ENCODE peak calls at places on chromosome 9, in ten cellular contexts. I is OCI-LY7; O is HCT116; U is sigmoid colon; J is CD8-positive, alpha-beta T cell; P is mammary epithelial cell; D is body of pancreas; K is esophagus muscularis mucosa; G is heart left ventricle; L is AG04450. A is an unnamed sample.

GRCh38 chr9:76557674-76558073 is 98.7 kb downstream of the GCNT1 start:
- DNase-seq in I (no peak), O (no peak), U (no peak), J (no peak), P (peak), D (no peak), K (no peak), G (no peak), L (no peak), A (no peak)

GRCh38 chr9:107131108-107131799 is 151.8 kb upstream of the RAD23B start:
- DNase-seq in I (no peak), O (no peak), U (no peak), J (no peak), P (peak), D (no peak), K (no peak), G (no peak), L (no peak), A (no peak)

GRCh38 chr9:27518006-27518405 is 6.1 kb upstream of the IFNK start:
- DNase-seq in I (no peak), O (no peak), U (no peak), J (no peak), P (no peak), D (no peak), K (no peak), G (no peak), L (no peak), A (no peak)

GRCh38 chr9:136900988-136901515 is 14.7 kb downstream of the TRAF2 start:
- DNase-seq in I (no peak), O (no peak), U (no peak), J (no peak), P (peak), D (peak), K (no peak), G (no peak), L (no peak), A (no peak)

GRCh38 chr9:104247899-104248460 is 153.9 kb downstream of the SMC2 start:
- DNase-seq in I (no peak), O (no peak), U (no peak), J (no peak), P (no peak), D (no peak), K (no peak), G (no peak), L (no peak), A (no peak)

GRCh38 chr9:33880562-33881089 is 63.7 kb downstream of the UBE2R2 start:
- DNase-seq in I (no peak), O (no peak), U (no peak), J (no peak), P (no peak), D (no peak), K (no peak), G (no peak), L (no peak), A (no peak)

GRCh38 chr9:91374939-91375338 is 13.2 kb upstream of the AUH start:
- DNase-seq in I (no peak), O (no peak), U (no peak), J (no peak), P (peak), D (no peak), K (no peak), G (no peak), L (peak), A (peak)

GRCh38 chr9:109118802-109119438 is 827 bp downstream of the TMEM245 start:
- DNase-seq in I (no peak), O (no peak), U (peak), J (no peak), P (no peak), D (peak), K (no peak), G (no peak), L (no peak), A (no peak)

GRCh38 chr9:30944741-30945280 is 1439.6 kb upstream of the ACO1 start:
- DNase-seq in I (no peak), O (no peak), U (no peak), J (no peak), P (no peak), D (no peak), K (no peak), G (no peak), L (no peak), A (no peak)

GRCh38 chr9:16304301-16304700 is 566.2 kb downstream of the BNC2 start:
- DNase-seq in I (no peak), O (no peak), U (no peak), J (no peak), P (peak), D (no peak), K (no peak), G (no peak), L (no peak), A (no peak)

GRCh38 chr9:22170162-22170932 is 161.2 kb upstream of the CDKN2B start:
- DNase-seq in I (no peak), O (no peak), U (no peak), J (no peak), P (peak), D (no peak), K (no peak), G (no peak), L (no peak), A (peak)

GRCh38 chr9:21110708-21111576 is 30.7 kb downstream of the IFNW1 start:
- DNase-seq in I (peak), O (peak), U (no peak), J (no peak), P (peak), D (peak), K (no peak), G (no peak), L (peak), A (peak)

GRCh38 chr9:120394058-120394669 is 185.8 kb downstream of the CDK5RAP2 start:
- DNase-seq in I (no peak), O (no peak), U (peak), J (peak), P (peak), D (no peak), K (no peak), G (no peak), L (peak), A (peak)

GRCh38 chr9:96491079-96491879 is 41.3 kb downstream of the HABP4 start:
- DNase-seq in I (no peak), O (peak), U (no peak), J (peak), P (no peak), D (no peak), K (no peak), G (no peak), L (peak), A (no peak)

GRCh38 chr9:69178583-69179011 is 4.5 kb downstream of the TJP2 start:
- DNase-seq in I (no peak), O (peak), U (no peak), J (no peak), P (peak), D (no peak), K (no peak), G (no peak), L (no peak), A (no peak)

GRCh38 chr9:31034311-31034710 is 1350.1 kb upstream of the ACO1 start:
- DNase-seq in I (no peak), O (no peak), U (no peak), J (no peak), P (no peak), D (peak), K (no peak), G (no peak), L (no peak), A (no peak)

GRCh38 chr9:135075234-135076142 is 12.0 kb upstream of the OLFM1 start:
- DNase-seq in I (no peak), O (no peak), U (peak), J (no peak), P (peak), D (peak), K (no peak), G (peak), L (no peak), A (no peak)

GRCh38 chr9:99873531-99873930 is 32.9 kb upstream of the STX17 start:
- DNase-seq in I (no peak), O (no peak), U (no peak), J (no peak), P (peak), D (no peak), K (no peak), G (no peak), L (peak), A (peak)

GRCh38 chr9:18566125-18566524 is 92.2 kb downstream of the ADAMTSL1 start:
- DNase-seq in I (no peak), O (no peak), U (no peak), J (no peak), P (peak), D (no peak), K (no peak), G (no peak), L (no peak), A (peak)

GRCh38 chr9:113464672-113465271 is 1.2 kb downstream of the RGS3 start:
- DNase-seq in I (no peak), O (no peak), U (peak), J (no peak), P (no peak), D (no peak), K (no peak), G (no peak), L (no peak), A (no peak)

GRCh38 chr9:124813496-124814177 is 36.7 kb downstream of the OLFML2A start:
- DNase-seq in I (no peak), O (no peak), U (no peak), J (no peak), P (peak), D (no peak), K (no peak), G (no peak), L (no peak), A (no peak)

GRCh38 chr9:18829858-18830257 is 203.2 kb downstream of the SAXO1 start:
- DNase-seq in I (no peak), O (no peak), U (peak), J (no peak), P (no peak), D (no peak), K (no peak), G (no peak), L (no peak), A (no peak)

GRCh38 chr9:136542246-136543041 is 3.4 kb downstream of the NOTCH1 start:
- DNase-seq in I (no peak), O (no peak), U (no peak), J (no peak), P (no peak), D (no peak), K (no peak), G (no peak), L (no peak), A (no peak)

GRCh38 chr9:22112870-22113846 is 104.1 kb upstream of the CDKN2B start:
- DNase-seq in I (no peak), O (no peak), U (no peak), J (no peak), P (no peak), D (no peak), K (no peak), G (no peak), L (no peak), A (no peak)

GRCh38 chr9:131709741-131710499 is 30.0 kb downstream of the RAPGEF1 start:
- DNase-seq in I (no peak), O (no peak), U (no peak), J (peak), P (peak), D (no peak), K (no peak), G (no peak), L (no peak), A (peak)

GRCh38 chr9:92294297-92294676 is 790 bp upstream of the IARS1 start:
- DNase-seq in I (peak), O (no peak), U (peak), J (no peak), P (peak), D (no peak), K (no peak), G (no peak), L (no peak), A (no peak)

GRCh38 chr9:79166005-79166404 is 405.8 kb upstream of the TLE4 start:
- DNase-seq in I (no peak), O (no peak), U (no peak), J (no peak), P (peak), D (no peak), K (no peak), G (no peak), L (no peak), A (peak)

GRCh38 chr9:14316574-14317304 is 2.8 kb upstream of the NFIB start:
- DNase-seq in I (no peak), O (no peak), U (no peak), J (no peak), P (no peak), D (no peak), K (no peak), G (no peak), L (no peak), A (no peak)

GRCh38 chr9:21750021-21750735 is 52.3 kb upstream of the MTAP start:
- DNase-seq in I (no peak), O (no peak), U (no peak), J (no peak), P (peak), D (no peak), K (no peak), G (no peak), L (no peak), A (no peak)

GRCh38 chr9:132518626-132519025 is 63.8 kb upstream of the BARHL1 start:
- DNase-seq in I (no peak), O (no peak), U (no peak), J (no peak), P (no peak), D (no peak), K (no peak), G (no peak), L (no peak), A (no peak)

GRCh38 chr9:97307500-97308163 is at the start of gene CCDC180:
- DNase-seq in I (no peak), O (no peak), U (no peak), J (no peak), P (no peak), D (no peak), K (peak), G (peak), L (no peak), A (no peak)

GRCh38 chr9:112325127-112325526 is 8.3 kb downstream of the PTBP3 start:
- DNase-seq in I (no peak), O (no peak), U (no peak), J (no peak), P (no peak), D (no peak), K (no peak), G (no peak), L (no peak), A (no peak)

GRCh38 chr9:89226076-89226475 is 47.5 kb upstream of the SHC3 start:
- DNase-seq in I (no peak), O (no peak), U (no peak), J (no peak), P (no peak), D (no peak), K (peak), G (no peak), L (no peak), A (no peak)

GRCh38 chr9:4366649-4367330 is 66.9 kb upstream of the GLIS3 start:
- DNase-seq in I (peak), O (peak), U (peak), J (peak), P (peak), D (peak), K (peak), G (no peak), L (peak), A (no peak)

GRCh38 chr9:4011062-4011461 is 288.8 kb downstream of the GLIS3 start:
- DNase-seq in I (no peak), O (no peak), U (no peak), J (no peak), P (peak), D (no peak), K (no peak), G (no peak), L (no peak), A (no peak)

GRCh38 chr9:107674252-107674936 is 184.8 kb upstream of the KLF4 start:
- DNase-seq in I (no peak), O (no peak), U (no peak), J (no peak), P (no peak), D (no peak), K (no peak), G (no peak), L (no peak), A (no peak)

GRCh38 chr9:14358523-14358922 is 44.6 kb upstream of the NFIB start:
- DNase-seq in I (no peak), O (no peak), U (no peak), J (no peak), P (peak), D (no peak), K (peak), G (no peak), L (no peak), A (no peak)

GRCh38 chr9:69605406-69605805 is 66.8 kb downstream of the APBA1 start:
- DNase-seq in I (no peak), O (no peak), U (no peak), J (no peak), P (no peak), D (no peak), K (no peak), G (no peak), L (no peak), A (no peak)

GRCh38 chr9:93578844-93579243 is 2.5 kb downstream of the PHF2 start:
- DNase-seq in I (no peak), O (no peak), U (no peak), J (no peak), P (no peak), D (no peak), K (no peak), G (no peak), L (no peak), A (no peak)

DNA sequence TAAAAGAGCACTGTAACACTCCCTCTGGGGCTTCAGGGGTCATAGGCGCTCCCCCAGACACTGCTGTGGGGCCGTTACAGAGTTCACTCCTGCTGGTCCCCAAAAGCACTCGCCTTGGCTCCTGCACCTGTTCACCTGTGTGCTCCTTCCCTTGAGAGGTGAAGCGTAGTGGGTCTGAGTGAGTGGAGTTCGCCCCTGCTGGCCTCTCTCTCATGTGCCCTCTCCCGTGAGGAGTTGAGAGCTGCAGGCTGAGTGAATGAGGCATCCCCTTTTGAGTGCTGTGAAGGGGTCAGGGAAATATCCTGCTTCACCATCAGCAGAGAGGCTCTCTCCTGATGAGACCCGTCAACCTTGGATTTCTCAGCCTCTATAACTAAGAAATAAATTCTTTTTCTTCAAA is 134.6 kb upstream of the TUT7 start:
- DNase-seq in I (no peak), O (no peak), U (no peak), J (no peak), P (no peak), D (no peak), K (no peak), G (no peak), L (no peak), A (no peak)
- TF ChIP-seq CTCF in I (no peak), O (no peak), U (no peak), J (no peak), P (no peak), D (no peak), K (no peak), G (no peak), L (no peak), A (no peak)

GRCh38 chr9:133664651-133665050 is 28.5 kb downstream of the DBH start:
- DNase-seq in I (no peak), O (no peak), U (no peak), J (no peak), P (no peak), D (no peak), K (no peak), G (no peak), L (no peak), A (no peak)

GRCh38 chr9:133666845-133667244 is 30.7 kb downstream of the DBH start:
- DNase-seq in I (no peak), O (no peak), U (no peak), J (no peak), P (no peak), D (no peak), K (no peak), G (no peak), L (no peak), A (no peak)

GRCh38 chr9:133665096-133665495 is 28.9 kb downstream of the DBH start:
- DNase-seq in I (no peak), O (no peak), U (no peak), J (no peak), P (no peak), D (no peak), K (no peak), G (no peak), L (no peak), A (no peak)

GRCh38 chr9:133666387-133666786 is 30.2 kb downstream of the DBH start:
- DNase-seq in I (no peak), O (no peak), U (no peak), J (no peak), P (no peak), D (no peak), K (no peak), G (no peak), L (no peak), A (no peak)

GRCh38 chr9:133665535-133665934 is 29.4 kb downstream of the DBH start:
- DNase-seq in I (no peak), O (no peak), U (no peak), J (no peak), P (no peak), D (no peak), K (no peak), G (no peak), L (no peak), A (no peak)
- H3K4me3 ChIP-seq in I (no peak), O (no peak), U (no peak), J (no peak), P (no peak), D (no peak), K (no peak), G (no peak), L (no peak), A (no peak)

GRCh38 chr9:35814106-35814840 is 569 bp downstream of the HINT2 start:
- DNase-seq in I (peak), O (no peak), U (peak), J (peak), P (peak), D (peak), K (no peak), G (peak), L (no peak), A (no peak)
- TF ChIP-seq CTCF in I (peak), O (peak), U (no peak), J (no peak), P (peak), D (peak), K (peak), G (no peak), L (peak), A (peak)

GRCh38 chr9:85471791-85472190 is 270.0 kb downstream of the AGTPBP1 start:
- DNase-seq in I (no peak), O (no peak), U (no peak), J (no peak), P (no peak), D (no peak), K (peak), G (no peak), L (no peak), A (no peak)
- H3K4me3 ChIP-seq in I (no peak), O (no peak), U (no peak), J (no peak), P (no peak), D (no peak), K (no peak), G (no peak), L (no peak), A (no peak)

DNA sequence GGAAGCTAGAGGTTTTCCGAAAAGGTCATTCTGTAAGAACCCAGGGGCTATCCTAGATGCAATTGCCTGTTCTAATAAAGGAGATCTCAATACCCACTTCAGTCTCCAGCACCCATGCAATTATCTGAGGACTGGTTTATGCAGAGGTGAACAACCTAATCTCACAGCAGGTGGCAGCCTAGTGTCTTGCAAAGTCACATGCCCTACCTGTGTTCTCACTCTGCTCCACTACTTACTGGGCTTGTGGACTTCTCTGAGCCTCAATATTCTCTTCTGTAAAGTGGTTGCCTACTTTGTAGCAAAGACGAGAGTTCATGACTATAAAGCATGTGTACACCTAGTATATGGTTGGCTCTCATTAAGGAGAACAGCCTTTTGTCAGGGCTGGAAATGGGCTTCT is 21.0 kb upstream of the ALDH1B1 start:
- DNase-seq in I (peak), O (peak), U (no peak), J (no peak), P (peak), D (peak), K (no peak), G (no peak), L (no peak), A (no peak)
- TF ChIP-seq CTCF in I (peak), O (peak), U (no peak), J (no peak), P (peak), D (peak), K (peak), G (no peak), L (peak), A (peak)

GRCh38 chr9:123266655-123267421 is 1.5 kb downstream of the STRBP start:
- DNase-seq in I (no peak), O (no peak), U (no peak), J (no peak), P (no peak), D (no peak), K (no peak), G (no peak), L (no peak), A (no peak)
- H3K4me3 ChIP-seq in I (peak), O (peak), U (peak), J (peak), P (no peak), D (no peak), K (peak), G (peak), L (no peak), A (no peak)